ENCODE peak calls at places on chromosomes 6 and 20, in nine cellular contexts. Y is mucosa of descending colon, W is mammary epithelial cell, D is gastrocnemius medialis, R is tibial artery, O is pancreas, Q is glutamatergic neuron, F is WTC11, T is neural crest cell. C is an unnamed sample.

GRCh38 chr6:122066200-122066599 is 333.3 kb upstream of the HSF2 start:
- DNase-seq in Y (no peak), W (no peak), D (no peak), R (no peak), O (no peak), Q (no peak), F (no peak), T (no peak), C (no peak)

GRCh38 chr6:85726206-85726605 is 83.5 kb upstream of the SYNCRIP start:
- DNase-seq in Y (no peak), W (no peak), D (no peak), R (no peak), O (no peak), Q (no peak), F (no peak), T (no peak), C (no peak)

GRCh38 chr6:3456794-3457709 is at the start of gene SLC22A23:
- DNase-seq in Y (peak; percentile 82), W (peak; percentile 60), D (peak; percentile 80), R (peak; percentile 76), O (peak; percentile 91), Q (peak; percentile 81), F (peak; percentile 82), T (peak; percentile 65), C (no peak)

GRCh38 chr6:3615391-3616380 is 135.8 kb downstream of the PXDC1 start:
- DNase-seq in Y (no peak), W (no peak), D (no peak), R (no peak), O (no peak), Q (no peak), F (no peak), T (no peak), C (no peak)

GRCh38 chr20:60087563-60088105 is 129.4 kb downstream of the CDH26 start:
- DNase-seq in Y (no peak), W (no peak), D (no peak), R (no peak), O (no peak), Q (no peak), F (no peak), T (no peak), C (no peak)

GRCh38 chr6:135600086-135600702 is 102.7 kb upstream of the AHI1 start:
- DNase-seq in Y (no peak), W (no peak), D (no peak), R (no peak), O (no peak), Q (no peak), F (no peak), T (no peak), C (no peak)

GRCh38 chr6:147906361-147906760 is 397.9 kb downstream of the SAMD5 start:
- DNase-seq in Y (no peak), W (no peak), D (no peak), R (no peak), O (no peak), Q (no peak), F (no peak), T (no peak), C (no peak)

GRCh38 chr20:39960522-39961420 is 728.3 kb downstream of the MAFB start:
- DNase-seq in Y (no peak), W (no peak), D (peak; percentile 80), R (no peak), O (peak; percentile 18), Q (peak; percentile 47), F (peak; percentile 32), T (no peak), C (no peak)

DNA sequence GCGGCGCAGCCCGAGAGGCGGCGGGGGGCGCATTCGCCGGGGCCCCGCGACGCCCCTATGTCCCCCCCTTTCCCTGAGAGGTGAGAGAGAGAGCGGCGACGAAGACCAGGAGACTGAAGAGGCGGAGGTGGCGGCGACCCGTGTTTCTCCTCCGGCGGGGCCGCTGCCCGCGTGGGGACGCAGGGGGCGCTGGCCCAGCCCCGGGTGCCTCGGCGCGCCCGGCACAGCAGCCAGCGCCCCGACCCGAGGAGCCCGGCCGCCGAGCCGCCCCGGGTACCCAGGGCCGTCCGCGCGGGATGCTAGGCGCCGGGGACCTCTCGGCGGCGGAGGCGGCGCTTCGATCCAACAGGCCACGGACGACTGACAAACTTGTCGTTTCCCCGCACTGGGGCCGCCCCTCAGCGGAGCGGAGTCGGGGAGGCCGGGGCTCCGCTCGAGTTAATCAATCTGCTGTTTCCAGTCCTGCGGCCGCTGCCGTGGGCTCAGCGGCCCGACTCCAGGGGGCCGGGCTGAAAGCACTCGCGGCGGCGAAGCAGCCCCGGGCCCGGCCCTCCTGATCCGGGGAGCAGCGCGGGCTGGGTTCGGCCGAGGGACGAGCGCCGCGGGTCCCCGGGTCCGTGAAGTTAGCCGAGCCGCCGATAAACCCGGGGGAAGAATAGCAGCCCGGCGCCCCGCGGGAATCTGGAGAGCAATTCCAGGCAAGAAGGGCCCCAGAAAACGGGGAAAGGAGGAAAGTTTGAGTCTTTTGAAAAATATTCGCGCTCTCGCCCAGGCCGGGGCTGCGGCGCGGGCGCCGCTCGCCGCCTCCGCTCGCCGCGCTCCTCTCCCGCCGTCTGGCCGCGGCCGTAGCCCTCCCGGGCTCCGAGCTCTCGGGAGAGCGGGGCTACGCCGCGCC is 595 bp downstream of the MDGA1 start:
- DNase-seq in Y (no peak), W (peak; percentile 35), D (no peak), R (no peak), O (peak; percentile 35), Q (no peak), F (peak; percentile 25), T (peak; percentile 30), C (no peak)
- TF ChIP-seq CTCF in Y (no peak), W (no peak), D (no peak), R (peak; percentile 2), O (no peak), Q (no peak), F (no peak), T (peak; percentile 46), C (peak; percentile 64)

GRCh38 chr20:3781153-3781910 is at the start of gene SPEF1:
- DNase-seq in Y (peak; percentile 87), W (peak; percentile 88), D (peak; percentile 83), R (peak; percentile 91), O (peak; percentile 73), Q (peak; percentile 77), F (peak; percentile 83), T (peak; percentile 67), C (peak; percentile 96)
- TF ChIP-seq CTCF in Y (no peak), W (peak; percentile 7), D (peak; percentile 36), R (peak; percentile 42), O (no peak), Q (peak; percentile 44), F (no peak), T (peak; percentile 52), C (peak; percentile 81)

GRCh38 chr6:156454867-156455266 is 322.3 kb upstream of the ARID1B start:
- DNase-seq in Y (no peak), W (no peak), D (no peak), R (no peak), O (no peak), Q (no peak), F (no peak), T (no peak), C (no peak)

GRCh38 chr6:156450421-156450820 is 326.8 kb upstream of the ARID1B start:
- DNase-seq in Y (no peak), W (no peak), D (no peak), R (no peak), O (no peak), Q (no peak), F (no peak), T (no peak), C (no peak)

GRCh38 chr6:156451088-156451487 is 326.1 kb upstream of the ARID1B start:
- DNase-seq in Y (no peak), W (no peak), D (no peak), R (no peak), O (no peak), Q (no peak), F (no peak), T (no peak), C (no peak)

GRCh38 chr6:156451726-156452125 is 325.5 kb upstream of the ARID1B start:
- DNase-seq in Y (no peak), W (no peak), D (no peak), R (no peak), O (no peak), Q (no peak), F (no peak), T (no peak), C (no peak)

GRCh38 chr6:156455847-156456246 is 321.3 kb upstream of the ARID1B start:
- DNase-seq in Y (no peak), W (no peak), D (no peak), R (no peak), O (no peak), Q (no peak), F (no peak), T (no peak), C (no peak)
- TF ChIP-seq CTCF in Y (no peak), W (no peak), D (no peak), R (no peak), O (no peak), Q (no peak), F (no peak), T (no peak), C (no peak)

GRCh38 chr20:45968801-45969711 is 2.9 kb downstream of the ZNF335 start:
- DNase-seq in Y (no peak), W (no peak), D (peak; percentile 84), R (peak; percentile 37), O (no peak), Q (no peak), F (no peak), T (no peak), C (peak; percentile 29)

GRCh38 chr20:45971425-45971674 is 653 bp downstream of the ZNF335 start:
- DNase-seq in Y (peak; percentile 82), W (no peak), D (no peak), R (no peak), O (no peak), Q (no peak), F (no peak), T (no peak), C (no peak)

GRCh38 chr20:45968081-45968671 is 3.8 kb downstream of the ZNF335 start:
- DNase-seq in Y (no peak), W (no peak), D (peak; percentile 85), R (peak; percentile 64), O (no peak), Q (no peak), F (no peak), T (no peak), C (no peak)

GRCh38 chr20:45970646-45971424 is 1.2 kb downstream of the ZNF335 start:
- DNase-seq in Y (peak; percentile 51), W (no peak), D (no peak), R (no peak), O (no peak), Q (no peak), F (no peak), T (no peak), C (peak; percentile 11)

DNA sequence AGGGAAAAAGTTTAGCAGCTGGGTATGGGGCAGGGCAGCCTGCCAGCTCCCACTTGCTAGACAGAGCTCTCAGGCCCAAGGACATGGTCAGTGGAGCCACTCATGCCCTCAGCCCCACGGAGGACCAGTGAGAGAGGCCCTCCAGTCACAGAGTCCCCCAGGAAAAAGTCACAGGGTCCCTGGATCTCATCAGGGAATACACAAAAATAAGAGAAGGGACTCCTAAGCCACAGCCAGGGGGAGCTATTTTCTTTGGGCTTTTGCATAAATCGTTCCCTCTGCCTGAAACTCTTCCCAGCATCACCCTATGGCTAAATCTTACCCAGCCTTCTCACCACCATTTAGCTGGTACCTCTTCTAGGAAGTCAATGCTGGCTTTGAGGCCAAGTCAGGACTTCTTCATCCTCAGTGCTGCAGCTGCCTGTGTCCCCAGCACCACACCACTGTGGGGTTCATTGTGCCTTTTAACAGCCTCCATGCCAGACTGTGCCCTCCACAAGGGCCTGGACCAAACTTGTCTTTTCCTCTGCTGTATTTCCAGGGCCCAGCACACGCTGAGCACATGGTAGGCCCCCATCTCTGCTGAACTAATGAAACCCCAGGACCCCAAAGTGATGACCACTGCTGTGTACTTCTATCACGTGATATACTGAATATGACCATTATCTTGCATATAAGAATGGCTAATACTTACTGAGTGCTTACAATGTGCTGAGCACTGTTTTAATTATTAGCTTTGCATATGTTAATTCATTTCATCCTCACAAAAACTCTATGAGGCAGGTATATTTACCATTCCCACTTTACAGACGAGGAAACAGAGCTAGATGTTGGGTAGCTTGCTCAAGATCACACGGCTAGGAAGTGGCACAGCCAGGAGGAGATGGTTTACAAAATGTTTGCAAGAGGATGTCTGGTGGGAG is 2.0 kb downstream of the ZNF335 start:
- DNase-seq in Y (peak; percentile 65), W (peak; percentile 50), D (no peak), R (peak; percentile 59), O (peak; percentile 50), Q (no peak), F (peak; percentile 45), T (no peak), C (peak; percentile 47)
- TF ChIP-seq CTCF in Y (no peak), W (peak; percentile 61), D (peak; percentile 58), R (peak; percentile 51), O (peak; percentile 42), Q (peak; percentile 69), F (peak; percentile 45), T (peak; percentile 69), C (peak; percentile 88)

C was measured in HFFc6.